ENCODE peak calls at places on chromosomes 4 and X, in nine cellular contexts. One of them, this sample, is unnamed.

GRCh38 chr4:1735215-1735614 is 13.9 kb downstream of the TACC3 start:
- DNase-seq in GM13976: no peak
- DNase-seq in pancreas: peak
- DNase-seq in right lobe of liver: no peak
- DNase-seq in stimulated activated CD8-positive, alpha-beta memory T cell treated with anti-CD3 and anti-CD28 coated beads, Interleukin-2, amount 100 ng/mL, for 48 hours: no peak
- DNase-seq in NCI-H1092: no peak
- DNase-seq in COLO829: no peak
- DNase-seq in cardiac septum: no peak
- DNase-seq in activated T-helper 1 cell treated with Interleukin-2 at 50 U/mL for 16 hours: no peak
- DNase-seq in this sample: no peak

GRCh38 chr4:123856689-123857545 is 460.3 kb downstream of the SPRY1 start:
- DNase-seq in GM13976: no peak
- DNase-seq in pancreas: no peak
- DNase-seq in right lobe of liver: no peak
- DNase-seq in stimulated activated CD8-positive, alpha-beta memory T cell treated with anti-CD3 and anti-CD28 coated beads, Interleukin-2, amount 100 ng/mL, for 48 hours: no peak
- DNase-seq in NCI-H1092: no peak
- DNase-seq in COLO829: no peak
- DNase-seq in cardiac septum: no peak
- DNase-seq in activated T-helper 1 cell treated with Interleukin-2 at 50 U/mL for 16 hours: no peak
- DNase-seq in this sample: peak

GRCh38 chrX:38116706-38117105 is 104.0 kb downstream of the SRPX start:
- DNase-seq in GM13976: no peak
- DNase-seq in pancreas: no peak
- DNase-seq in right lobe of liver: no peak
- DNase-seq in stimulated activated CD8-positive, alpha-beta memory T cell treated with anti-CD3 and anti-CD28 coated beads, Interleukin-2, amount 100 ng/mL, for 48 hours: no peak
- DNase-seq in NCI-H1092: no peak
- DNase-seq in COLO829: no peak
- DNase-seq in cardiac septum: no peak
- DNase-seq in activated T-helper 1 cell treated with Interleukin-2 at 50 U/mL for 16 hours: no peak
- DNase-seq in this sample: no peak

GRCh38 chrX:10620121-10620699 is at the start of gene MID1:
- DNase-seq in GM13976: peak
- DNase-seq in pancreas: peak
- DNase-seq in right lobe of liver: peak
- DNase-seq in stimulated activated CD8-positive, alpha-beta memory T cell treated with anti-CD3 and anti-CD28 coated beads, Interleukin-2, amount 100 ng/mL, for 48 hours: no peak
- DNase-seq in NCI-H1092: peak
- DNase-seq in COLO829: peak
- DNase-seq in cardiac septum: no peak
- DNase-seq in activated T-helper 1 cell treated with Interleukin-2 at 50 U/mL for 16 hours: no peak
- DNase-seq in this sample: no peak

GRCh38 chrX:121301822-121302221 is 254.4 kb downstream of the GLUD2 start:
- DNase-seq in GM13976: no peak
- DNase-seq in pancreas: no peak
- DNase-seq in right lobe of liver: no peak
- DNase-seq in stimulated activated CD8-positive, alpha-beta memory T cell treated with anti-CD3 and anti-CD28 coated beads, Interleukin-2, amount 100 ng/mL, for 48 hours: no peak
- DNase-seq in NCI-H1092: no peak
- DNase-seq in COLO829: no peak
- DNase-seq in cardiac septum: no peak
- DNase-seq in activated T-helper 1 cell treated with Interleukin-2 at 50 U/mL for 16 hours: no peak
- DNase-seq in this sample: no peak

GRCh38 chrX:106952988-106953387 is 32.8 kb downstream of the CLDN2 start:
- DNase-seq in GM13976: no peak
- DNase-seq in pancreas: no peak
- DNase-seq in right lobe of liver: no peak
- DNase-seq in stimulated activated CD8-positive, alpha-beta memory T cell treated with anti-CD3 and anti-CD28 coated beads, Interleukin-2, amount 100 ng/mL, for 48 hours: no peak
- DNase-seq in NCI-H1092: no peak
- DNase-seq in COLO829: peak
- DNase-seq in cardiac septum: no peak
- DNase-seq in activated T-helper 1 cell treated with Interleukin-2 at 50 U/mL for 16 hours: no peak
- DNase-seq in this sample: no peak

GRCh38 chr4:141473026-141473540 is 163.3 kb upstream of the IL15 start:
- DNase-seq in GM13976: no peak
- DNase-seq in pancreas: no peak
- DNase-seq in right lobe of liver: no peak
- DNase-seq in stimulated activated CD8-positive, alpha-beta memory T cell treated with anti-CD3 and anti-CD28 coated beads, Interleukin-2, amount 100 ng/mL, for 48 hours: no peak
- DNase-seq in NCI-H1092: no peak
- DNase-seq in COLO829: no peak
- DNase-seq in cardiac septum: no peak
- DNase-seq in activated T-helper 1 cell treated with Interleukin-2 at 50 U/mL for 16 hours: no peak
- DNase-seq in this sample: no peak

GRCh38 chr4:48578132-48578964 is 88.3 kb downstream of the ZAR1 start:
- DNase-seq in GM13976: peak
- DNase-seq in pancreas: no peak
- DNase-seq in right lobe of liver: no peak
- DNase-seq in stimulated activated CD8-positive, alpha-beta memory T cell treated with anti-CD3 and anti-CD28 coated beads, Interleukin-2, amount 100 ng/mL, for 48 hours: peak
- DNase-seq in NCI-H1092: peak
- DNase-seq in COLO829: peak
- DNase-seq in cardiac septum: no peak
- DNase-seq in activated T-helper 1 cell treated with Interleukin-2 at 50 U/mL for 16 hours: peak
- DNase-seq in this sample: no peak

GRCh38 chr4:64539234-64539849 is 130.1 kb upstream of the TECRL start:
- DNase-seq in GM13976: peak
- DNase-seq in pancreas: no peak
- DNase-seq in right lobe of liver: no peak
- DNase-seq in stimulated activated CD8-positive, alpha-beta memory T cell treated with anti-CD3 and anti-CD28 coated beads, Interleukin-2, amount 100 ng/mL, for 48 hours: no peak
- DNase-seq in NCI-H1092: peak
- DNase-seq in COLO829: peak
- DNase-seq in cardiac septum: no peak
- DNase-seq in activated T-helper 1 cell treated with Interleukin-2 at 50 U/mL for 16 hours: no peak
- DNase-seq in this sample: no peak

GRCh38 chrX:53018627-53019026 is 30.0 kb upstream of the GPR173 start:
- DNase-seq in GM13976: no peak
- DNase-seq in pancreas: no peak
- DNase-seq in right lobe of liver: no peak
- DNase-seq in stimulated activated CD8-positive, alpha-beta memory T cell treated with anti-CD3 and anti-CD28 coated beads, Interleukin-2, amount 100 ng/mL, for 48 hours: no peak
- DNase-seq in NCI-H1092: no peak
- DNase-seq in COLO829: no peak
- DNase-seq in cardiac septum: no peak
- DNase-seq in activated T-helper 1 cell treated with Interleukin-2 at 50 U/mL for 16 hours: no peak
- DNase-seq in this sample: no peak

GRCh38 chr4:31370866-31371465 is 650.8 kb downstream of the PCDH7 start:
- DNase-seq in GM13976: peak
- DNase-seq in pancreas: no peak
- DNase-seq in right lobe of liver: no peak
- DNase-seq in stimulated activated CD8-positive, alpha-beta memory T cell treated with anti-CD3 and anti-CD28 coated beads, Interleukin-2, amount 100 ng/mL, for 48 hours: no peak
- DNase-seq in NCI-H1092: peak
- DNase-seq in COLO829: peak
- DNase-seq in cardiac septum: no peak
- DNase-seq in activated T-helper 1 cell treated with Interleukin-2 at 50 U/mL for 16 hours: no peak
- DNase-seq in this sample: peak